ENCODE peak calls at places on chromosomes 7 and 10, in ten cellular contexts. V, M, U, X, Q, T, H, R, C and B are unnamed samples.

GRCh38 chr10:84391326-84391725 is 62.9 kb downstream of the CCSER2 start:
- DNase-seq in Q (no peak), M (no peak), X (no peak), T (no peak), V (no peak), H (no peak), C (no peak), R (no peak), U (no peak), B (no peak)

GRCh38 chr7:90233569-90233968 is 11.4 kb upstream of the CFAP69 start:
- DNase-seq in H (no peak), R (no peak), V (no peak), Q (no peak), U (no peak), T (no peak), X (no peak), C (no peak), M (no peak), B (no peak)

GRCh38 chr7:22125436-22125835 is 179.7 kb upstream of the CDCA7L start:
- DNase-seq in H (no peak), M (no peak), R (no peak), C (no peak), U (no peak), Q (no peak), T (no peak), V (no peak), X (no peak), B (no peak)

GRCh38 chr7:128908750-128909385 is 1.6 kb downstream of the KCP start:
- DNase-seq in H (no peak), M (no peak), Q (no peak), C (no peak), V (no peak), U (no peak), T (no peak), R (no peak), X (no peak), B (no peak)

GRCh38 chr7:143322646-143323343 is 6.9 kb downstream of the CLCN1 start:
- DNase-seq in H (no peak), C (no peak), R (no peak), Q (no peak), V (no peak), U (no peak), M (no peak), T (no peak), X (no peak), B (no peak)

GRCh38 chr7:41881313-41882130 is 178.6 kb upstream of the INHBA start:
- DNase-seq in X (peak), V (no peak), U (no peak), M (peak), R (peak), Q (peak), T (no peak), C (peak), H (no peak), B (no peak)

GRCh38 chr10:70498970-70499828 is 20.6 kb downstream of the PALD1 start:
- DNase-seq in M (no peak), H (no peak), Q (no peak), X (no peak), R (no peak), T (no peak), V (no peak), C (no peak), U (no peak), B (no peak)

GRCh38 chr10:77524300-77524711 is 113.3 kb downstream of the KCNMA1 start:
- DNase-seq in R (no peak), X (peak), T (peak), H (peak), C (no peak), Q (no peak), M (no peak), V (no peak), U (no peak), B (no peak)

GRCh38 chr10:61961278-61961677 is 59.8 kb downstream of the ARID5B start:
- DNase-seq in Q (peak), T (no peak), R (no peak), M (no peak), H (no peak), C (no peak), V (no peak), U (no peak), X (no peak), B (no peak)

GRCh38 chr7:142804715-142805114 is 33.9 kb downstream of the PRSS2 start:
- DNase-seq in C (no peak), R (no peak), X (no peak), Q (no peak), V (no peak), T (no peak), M (no peak), H (no peak), U (no peak), B (no peak)

GRCh38 chr10:86269332-86269731 is 97.3 kb downstream of the GRID1 start:
- DNase-seq in T (no peak), M (no peak), R (no peak), Q (no peak), U (no peak), H (no peak), V (no peak), C (no peak), X (no peak), B (peak)

GRCh38 chr7:27031289-27032172 is 64.3 kb downstream of the HOXA1 start:
- DNase-seq in H (peak), T (no peak), R (no peak), Q (peak), C (no peak), U (no peak), V (peak), X (no peak), M (no peak), B (no peak)

GRCh38 chr10:109961181-109962001 is 38.1 kb upstream of the XPNPEP1 start:
- DNase-seq in C (no peak), T (peak), X (no peak), R (no peak), U (no peak), M (no peak), V (no peak), H (peak), Q (no peak), B (no peak)

GRCh38 chr7:234712-235553 is 42.6 kb downstream of the FAM20C start:
- DNase-seq in Q (no peak), M (no peak), V (no peak), R (no peak), H (peak), U (no peak), C (no peak), X (peak), T (no peak), B (peak)

GRCh38 chr7:92584953-92585352 is 5.2 kb downstream of the FAM133B start:
- DNase-seq in C (no peak), X (no peak), U (no peak), R (no peak), Q (no peak), T (no peak), H (no peak), M (no peak), V (peak), B (no peak)

GRCh38 chr7:8213381-8213780 is 48.6 kb downstream of the ICA1 start:
- DNase-seq in T (no peak), Q (no peak), C (no peak), H (no peak), X (no peak), M (no peak), U (no peak), R (no peak), V (no peak), B (no peak)

GRCh38 chr7:5689118-5689517 is 92.3 kb downstream of the RNF216 start:
- DNase-seq in C (peak), U (no peak), R (peak), T (no peak), X (no peak), H (no peak), M (no peak), V (no peak), Q (no peak), B (no peak)